ENCODE peak calls at places on chromosomes 4 and X, in four cellular contexts. One of them, this sample, is unnamed.
A peak's percentile ranks its signal among the peaks of the same experiment; 100 is the strongest.

GRCh38 chr4:4631150-4631549 is 89.3 kb upstream of the STX18 start:
- DNase-seq in NB4: no peak
- DNase-seq in heart left ventricle: no peak
- DNase-seq in sigmoid colon: no peak
- DNase-seq in this sample: no peak

GRCh38 chr4:126223784-126224407 is 909.1 kb downstream of the FAT4 start:
- DNase-seq in NB4: peak; percentile 8
- DNase-seq in heart left ventricle: no peak
- DNase-seq in sigmoid colon: no peak
- DNase-seq in this sample: no peak

GRCh38 chr4:152278505-152279301 is 257.2 kb downstream of the FBXW7 start:
- DNase-seq in NB4: no peak
- DNase-seq in heart left ventricle: no peak
- DNase-seq in sigmoid colon: no peak
- DNase-seq in this sample: no peak

GRCh38 chr4:159035570-159035969 is 67.3 kb upstream of the RAPGEF2 start:
- DNase-seq in NB4: no peak
- DNase-seq in heart left ventricle: no peak
- DNase-seq in sigmoid colon: no peak
- DNase-seq in this sample: no peak

GRCh38 chrX:16739574-16739973 is 20.2 kb downstream of the SYAP1 start:
- DNase-seq in NB4: peak; percentile 55
- DNase-seq in heart left ventricle: no peak
- DNase-seq in sigmoid colon: no peak
- DNase-seq in this sample: peak; percentile 6

GRCh38 chr4:175380841-175381240 is 431.2 kb downstream of the GPM6A start:
- DNase-seq in NB4: no peak
- DNase-seq in heart left ventricle: no peak
- DNase-seq in sigmoid colon: no peak
- DNase-seq in this sample: no peak

GRCh38 chrX:68978211-68978780 is 149.5 kb downstream of the EFNB1 start:
- DNase-seq in NB4: no peak
- DNase-seq in heart left ventricle: no peak
- DNase-seq in sigmoid colon: no peak
- DNase-seq in this sample: no peak

GRCh38 chr4:16122784-16123183 is 39.0 kb upstream of the PROM1 start:
- DNase-seq in NB4: peak; percentile 15
- DNase-seq in heart left ventricle: no peak
- DNase-seq in sigmoid colon: no peak
- DNase-seq in this sample: no peak

GRCh38 chr4:163556169-163556568 is 61.7 kb downstream of the TMA16 start:
- DNase-seq in NB4: no peak
- DNase-seq in heart left ventricle: no peak
- DNase-seq in sigmoid colon: no peak
- DNase-seq in this sample: no peak

GRCh38 chrX:146278381-146278780 is 460.8 kb downstream of the SLITRK2 start:
- DNase-seq in NB4: peak; percentile 71
- DNase-seq in heart left ventricle: no peak
- DNase-seq in sigmoid colon: no peak
- DNase-seq in this sample: peak; percentile 19

GRCh38 chrX:53481093-53481492 is 46.9 kb upstream of the HSD17B10 start:
- DNase-seq in NB4: peak; percentile 45
- DNase-seq in heart left ventricle: no peak
- DNase-seq in sigmoid colon: no peak
- DNase-seq in this sample: no peak

GRCh38 chr4:101724093-101724492 is 66.4 kb upstream of the BANK1 start:
- DNase-seq in NB4: no peak
- DNase-seq in heart left ventricle: no peak
- DNase-seq in sigmoid colon: no peak
- DNase-seq in this sample: no peak

GRCh38 chr4:163448541-163449203 is 24.9 kb downstream of the TKTL2 start:
- DNase-seq in NB4: no peak
- DNase-seq in heart left ventricle: no peak
- DNase-seq in sigmoid colon: no peak
- DNase-seq in this sample: no peak

GRCh38 chrX:9390121-9390520 is 74.7 kb upstream of the TBL1X start:
- DNase-seq in NB4: no peak
- DNase-seq in heart left ventricle: no peak
- DNase-seq in sigmoid colon: no peak
- DNase-seq in this sample: no peak

GRCh38 chr4:155900402-155900801 is 3.1 kb upstream of the TDO2 start:
- DNase-seq in NB4: no peak
- DNase-seq in heart left ventricle: no peak
- DNase-seq in sigmoid colon: no peak
- DNase-seq in this sample: no peak

GRCh38 chr4:40299126-40299525 is 36.0 kb upstream of the CHRNA9 start:
- DNase-seq in NB4: no peak
- DNase-seq in heart left ventricle: no peak
- DNase-seq in sigmoid colon: no peak
- DNase-seq in this sample: no peak

GRCh38 chr4:177687117-177687516 is 244.9 kb upstream of the AGA start:
- DNase-seq in NB4: no peak
- DNase-seq in heart left ventricle: no peak
- DNase-seq in sigmoid colon: no peak
- DNase-seq in this sample: no peak

GRCh38 chr4:144355809-144356757 is 215.6 kb upstream of the GYPA start:
- DNase-seq in NB4: peak; percentile 74
- DNase-seq in heart left ventricle: no peak
- DNase-seq in sigmoid colon: no peak
- DNase-seq in this sample: peak; percentile 36

GRCh38 chr4:144353240-144353639 is 212.7 kb upstream of the GYPA start:
- DNase-seq in NB4: no peak
- DNase-seq in heart left ventricle: no peak
- DNase-seq in sigmoid colon: no peak
- DNase-seq in this sample: no peak

GRCh38 chr4:144350706-144351105 is 210.2 kb upstream of the GYPA start:
- DNase-seq in NB4: no peak
- DNase-seq in heart left ventricle: no peak
- DNase-seq in sigmoid colon: no peak
- DNase-seq in this sample: no peak

GRCh38 chr4:144347116-144347515 is 206.6 kb upstream of the GYPA start:
- DNase-seq in NB4: no peak
- DNase-seq in heart left ventricle: no peak
- DNase-seq in sigmoid colon: no peak
- DNase-seq in this sample: no peak

DNA sequence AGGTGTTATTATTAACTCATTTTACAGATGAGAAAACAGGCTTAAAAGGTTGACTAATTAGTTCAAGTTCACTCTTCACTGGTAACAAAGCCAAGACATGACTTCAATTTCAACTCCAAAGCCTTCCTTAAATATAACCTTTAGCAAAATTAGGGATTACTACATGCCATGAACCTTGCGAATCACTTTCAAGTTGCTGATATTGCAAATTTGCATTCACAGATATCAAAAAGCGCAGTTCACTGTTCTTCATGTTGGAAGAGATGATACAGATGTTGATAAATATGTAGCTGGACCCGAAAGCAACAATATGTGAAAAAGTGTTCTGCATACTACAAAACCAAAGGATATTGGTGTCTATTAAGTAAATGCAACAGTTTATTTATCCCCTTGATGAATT is 210.8 kb upstream of the GYPA start:
- DNase-seq in NB4: no peak
- DNase-seq in heart left ventricle: no peak
- DNase-seq in sigmoid colon: no peak
- DNase-seq in this sample: no peak
- TF ChIP-seq POLR2A in NB4: no peak
- TF ChIP-seq POLR2A in heart left ventricle: no peak
- TF ChIP-seq POLR2A in sigmoid colon: no peak
- TF ChIP-seq POLR2A in this sample: no peak

GRCh38 chrX:64536740-64537139 is 141.5 kb upstream of the MTMR8 start:
- DNase-seq in NB4: peak; percentile 0
- DNase-seq in heart left ventricle: no peak
- DNase-seq in sigmoid colon: no peak
- DNase-seq in this sample: no peak
- TF ChIP-seq CTCF in NB4: no peak
- TF ChIP-seq CTCF in heart left ventricle: no peak
- TF ChIP-seq CTCF in sigmoid colon: no peak
- TF ChIP-seq CTCF in this sample: no peak

GRCh38 chrX:22021721-22022120 is 10.4 kb upstream of the PHEX start:
- DNase-seq in NB4: no peak
- DNase-seq in heart left ventricle: no peak
- DNase-seq in sigmoid colon: no peak
- DNase-seq in this sample: no peak

GRCh38 chrX:22024577-22024976 is 7.5 kb upstream of the PHEX start:
- DNase-seq in NB4: no peak
- DNase-seq in heart left ventricle: no peak
- DNase-seq in sigmoid colon: no peak
- DNase-seq in this sample: no peak

DNA sequence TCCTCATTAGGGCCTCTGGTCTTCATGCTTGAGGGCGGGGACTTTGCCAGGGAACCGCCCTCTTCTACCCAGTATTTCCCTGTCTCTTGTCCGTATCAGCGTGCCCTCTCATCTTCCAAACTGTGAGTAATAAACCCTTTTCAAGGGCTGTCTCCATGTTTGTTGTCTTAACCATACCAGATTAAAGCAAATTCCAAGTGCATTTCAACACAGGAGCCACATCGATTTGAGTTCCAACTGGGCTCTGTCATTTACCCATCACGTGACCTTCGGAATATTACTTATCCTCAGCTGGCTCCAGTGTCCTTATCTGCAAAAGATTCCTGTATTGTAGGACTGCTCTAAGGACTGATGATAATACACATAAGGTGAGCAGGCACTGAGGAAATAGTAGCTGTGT is 6.4 kb upstream of the PHEX start:
- DNase-seq in NB4: no peak
- DNase-seq in heart left ventricle: no peak
- DNase-seq in sigmoid colon: no peak
- DNase-seq in this sample: no peak
- TF ChIP-seq POLR2A in NB4: no peak
- TF ChIP-seq POLR2A in heart left ventricle: no peak
- TF ChIP-seq POLR2A in sigmoid colon: no peak
- TF ChIP-seq POLR2A in this sample: no peak

GRCh38 chr4:86848136-86848535 is 1.0 kb downstream of the SLC10A6 start:
- DNase-seq in NB4: no peak
- DNase-seq in heart left ventricle: no peak
- DNase-seq in sigmoid colon: no peak
- DNase-seq in this sample: no peak

GRCh38 chr4:86845593-86845992 is 3.6 kb downstream of the SLC10A6 start:
- DNase-seq in NB4: no peak
- DNase-seq in heart left ventricle: no peak
- DNase-seq in sigmoid colon: no peak
- DNase-seq in this sample: no peak

GRCh38 chr4:86846921-86847320 is 2.3 kb downstream of the SLC10A6 start:
- DNase-seq in NB4: no peak
- DNase-seq in heart left ventricle: no peak
- DNase-seq in sigmoid colon: no peak
- DNase-seq in this sample: no peak

GRCh38 chr4:86847576-86847975 is 1.6 kb downstream of the SLC10A6 start:
- DNase-seq in NB4: no peak
- DNase-seq in heart left ventricle: no peak
- DNase-seq in sigmoid colon: no peak
- DNase-seq in this sample: no peak

DNA sequence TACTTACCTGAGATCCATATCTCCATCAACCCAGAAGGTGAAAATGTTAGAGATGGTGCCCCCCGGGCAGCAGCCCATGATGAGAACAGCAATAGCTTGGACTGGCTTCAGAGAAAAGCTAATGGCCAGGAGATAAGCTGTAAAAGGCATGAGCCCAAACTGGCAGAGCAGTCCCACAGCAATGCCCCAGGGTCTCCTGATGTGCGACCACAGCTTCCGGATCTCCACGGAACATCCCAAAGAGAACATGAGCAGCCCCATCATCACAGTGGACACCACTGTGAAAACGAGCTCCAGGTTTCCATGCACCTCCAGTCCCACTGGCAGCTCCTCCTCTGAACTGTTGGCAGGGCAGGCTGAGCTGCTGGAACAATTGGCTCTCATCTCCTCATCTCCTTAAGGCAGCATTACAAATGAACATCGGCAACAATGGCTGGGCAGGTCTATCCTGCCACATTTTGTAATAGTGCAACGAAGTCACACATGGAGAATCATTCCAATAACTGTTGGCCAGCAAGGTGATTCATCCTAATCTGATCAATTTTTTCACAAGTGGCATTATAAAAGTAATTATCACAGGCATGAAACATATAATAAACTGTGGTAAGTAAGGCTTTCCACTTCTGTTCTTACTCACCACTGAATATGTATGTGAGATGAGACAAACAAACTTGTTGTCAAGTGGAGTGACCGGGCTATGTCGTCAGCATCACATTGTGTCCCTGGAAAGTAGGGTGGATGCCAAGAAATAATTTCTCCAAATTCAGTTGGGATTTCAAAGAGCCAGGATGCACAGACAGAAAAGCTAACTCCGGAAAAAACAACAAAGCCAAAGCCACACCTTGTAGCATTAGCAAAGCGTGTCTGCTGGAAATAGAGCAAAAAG is at the start of gene SLC10A6:
- DNase-seq in NB4: no peak
- DNase-seq in heart left ventricle: peak; percentile 21
- DNase-seq in sigmoid colon: no peak
- DNase-seq in this sample: peak; percentile 23
- TF ChIP-seq CTCF in NB4: no peak
- TF ChIP-seq CTCF in heart left ventricle: no peak
- TF ChIP-seq CTCF in sigmoid colon: no peak
- TF ChIP-seq CTCF in this sample: no peak

GRCh38 chr4:98261291-98262271 is at the start of gene RAP1GDS1:
- DNase-seq in NB4: peak; percentile 56
- DNase-seq in heart left ventricle: peak; percentile 41
- DNase-seq in sigmoid colon: peak; percentile 78
- DNase-seq in this sample: peak; percentile 47
- TF ChIP-seq POLR2A in NB4: peak; percentile 7
- TF ChIP-seq POLR2A in heart left ventricle: no peak
- TF ChIP-seq POLR2A in sigmoid colon: peak; percentile 64
- TF ChIP-seq POLR2A in this sample: peak; percentile 14

GRCh38 chr4:10025230-10025806 is 4.0 kb upstream of the SLC2A9 start:
- DNase-seq in NB4: no peak
- DNase-seq in heart left ventricle: no peak
- DNase-seq in sigmoid colon: no peak
- DNase-seq in this sample: no peak
- TF ChIP-seq CTCF in NB4: no peak
- TF ChIP-seq CTCF in heart left ventricle: no peak
- TF ChIP-seq CTCF in sigmoid colon: no peak
- TF ChIP-seq CTCF in this sample: no peak

This sample was measured in adrenal gland.